ENCODE peak calls at places on chromosomes 3 and 15, in nine cellular contexts. G, V, N, S, M, I, K, L and X are unnamed samples.

GRCh38 chr15:60675763-60676162 is 196.8 kb upstream of the ICE2 start:
- DNase-seq in G (no peak), V (no peak), N (no peak), S (no peak), M (no peak), I (no peak), K (no peak), L (no peak), X (no peak)

GRCh38 chr3:34439796-34440195 is 641.4 kb downstream of the PDCD6IP start:
- DNase-seq in G (no peak), V (no peak), N (no peak), S (no peak), M (no peak), I (no peak), K (no peak), L (no peak), X (no peak)

GRCh38 chr3:62604301-62604700 is 231.0 kb upstream of the FEZF2 start:
- DNase-seq in G (peak), V (peak), N (peak), S (no peak), M (no peak), I (peak), K (peak), L (no peak), X (no peak)

GRCh38 chr3:47009225-47010049 is 30.0 kb downstream of the NBEAL2 start:
- DNase-seq in G (no peak), V (peak), N (peak), S (peak), M (peak), I (peak), K (peak), L (peak), X (no peak)

GRCh38 chr3:191136347-191136746 is 62.7 kb upstream of the OSTN start:
- DNase-seq in G (peak), V (no peak), N (peak), S (no peak), M (no peak), I (peak), K (peak), L (no peak), X (no peak)

GRCh38 chr3:179898024-179898423 is 138.7 kb downstream of the PEX5L start:
- DNase-seq in G (peak), V (peak), N (peak), S (peak), M (no peak), I (peak), K (peak), L (peak), X (no peak)

GRCh38 chr3:136750922-136751258 is 1.3 kb downstream of the STAG1 start:
- DNase-seq in G (no peak), V (peak), N (no peak), S (no peak), M (no peak), I (peak), K (peak), L (no peak), X (no peak)

GRCh38 chr3:190697901-190698300 is 164.6 kb downstream of the GMNC start:
- DNase-seq in G (no peak), V (peak), N (peak), S (no peak), M (no peak), I (peak), K (peak), L (no peak), X (no peak)

GRCh38 chr3:159417761-159418160 is 570.9 kb upstream of the IL12A start:
- DNase-seq in G (no peak), V (peak), N (peak), S (no peak), M (no peak), I (no peak), K (peak), L (no peak), X (no peak)

GRCh38 chr3:189457201-189457607 is 174.0 kb upstream of the TP63 start:
- DNase-seq in G (no peak), V (peak), N (peak), S (no peak), M (no peak), I (no peak), K (peak), L (no peak), X (no peak)

GRCh38 chr15:74540135-74540760 is 772 bp upstream of the ARID3B start:
- DNase-seq in G (no peak), V (peak), N (no peak), S (no peak), M (no peak), I (no peak), K (peak), L (no peak), X (peak)

GRCh38 chr3:130395916-130396315 is 50.4 kb downstream of the COL6A5 start:
- DNase-seq in G (peak), V (peak), N (peak), S (no peak), M (no peak), I (peak), K (peak), L (no peak), X (no peak)

DNA sequence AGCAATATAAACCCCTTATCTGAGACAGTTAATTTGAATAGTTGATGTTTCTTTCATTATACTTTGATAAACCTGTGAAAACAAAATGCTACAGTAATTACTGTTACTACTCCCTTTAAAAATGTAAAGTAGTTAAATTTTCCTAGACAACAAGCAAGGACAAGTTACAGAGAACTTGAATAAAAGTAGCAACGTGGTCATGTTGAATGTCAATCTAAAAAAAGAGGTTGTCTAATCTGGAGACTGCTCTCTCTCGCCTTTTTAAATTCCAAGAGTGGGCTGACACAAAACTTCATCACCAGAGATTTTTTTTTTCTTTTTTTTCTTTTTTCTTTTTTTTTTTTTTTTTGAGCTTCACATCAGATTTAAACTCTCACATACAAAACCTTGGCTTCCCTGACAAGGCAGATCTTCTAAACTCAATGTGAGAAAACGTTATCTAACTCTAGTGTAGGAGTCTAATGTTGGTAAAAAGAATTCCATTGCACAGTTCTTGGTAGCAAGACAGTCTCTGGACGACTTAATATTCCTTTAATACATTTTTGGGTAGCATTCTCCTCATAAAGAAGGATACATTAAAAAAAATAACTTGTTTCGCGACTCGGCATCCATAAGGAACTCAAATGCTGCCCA is 4.1 kb downstream of the FOXP1 start:
- DNase-seq in G (no peak), V (peak), N (peak), S (no peak), M (no peak), I (no peak), K (no peak), L (no peak), X (no peak)
- H3K4me3 ChIP-seq in G (peak), V (peak), N (no peak), S (no peak), M (peak), I (peak), K (no peak), L (no peak), X (peak)

DNA sequence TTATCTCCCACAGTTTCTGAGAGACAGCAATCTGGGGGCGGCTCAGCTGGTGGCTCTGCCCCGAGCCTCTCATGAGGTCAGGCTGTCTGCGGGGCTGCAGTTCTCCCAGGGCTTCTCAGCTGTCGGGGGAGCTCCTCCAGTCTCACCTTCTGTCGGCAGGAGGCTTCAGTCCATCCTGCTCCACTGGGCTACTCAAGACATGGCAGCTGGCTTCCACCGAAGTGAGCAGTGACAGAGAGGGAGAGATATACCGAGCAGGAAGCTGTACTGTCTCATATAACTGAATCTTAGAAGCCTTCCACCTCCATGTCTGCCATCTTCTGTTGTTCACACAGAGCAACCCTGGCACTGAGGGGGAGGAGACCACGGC is 72.7 kb upstream of the ITGA11 start:
- DNase-seq in G (no peak), V (no peak), N (no peak), S (no peak), M (no peak), I (no peak), K (no peak), L (no peak), X (no peak)
- H3K4me3 ChIP-seq in G (no peak), V (no peak), N (no peak), S (no peak), M (no peak), I (no peak), K (no peak), L (no peak), X (no peak)

GRCh38 chr15:44319385-44319784 is 30.9 kb downstream of the GOLM2 start:
- DNase-seq in G (peak), V (no peak), N (no peak), S (no peak), M (no peak), I (no peak), K (no peak), L (no peak), X (no peak)
- H3K4me3 ChIP-seq in G (no peak), V (no peak), N (no peak), S (no peak), M (no peak), I (no peak), K (no peak), L (no peak), X (no peak)

DNA sequence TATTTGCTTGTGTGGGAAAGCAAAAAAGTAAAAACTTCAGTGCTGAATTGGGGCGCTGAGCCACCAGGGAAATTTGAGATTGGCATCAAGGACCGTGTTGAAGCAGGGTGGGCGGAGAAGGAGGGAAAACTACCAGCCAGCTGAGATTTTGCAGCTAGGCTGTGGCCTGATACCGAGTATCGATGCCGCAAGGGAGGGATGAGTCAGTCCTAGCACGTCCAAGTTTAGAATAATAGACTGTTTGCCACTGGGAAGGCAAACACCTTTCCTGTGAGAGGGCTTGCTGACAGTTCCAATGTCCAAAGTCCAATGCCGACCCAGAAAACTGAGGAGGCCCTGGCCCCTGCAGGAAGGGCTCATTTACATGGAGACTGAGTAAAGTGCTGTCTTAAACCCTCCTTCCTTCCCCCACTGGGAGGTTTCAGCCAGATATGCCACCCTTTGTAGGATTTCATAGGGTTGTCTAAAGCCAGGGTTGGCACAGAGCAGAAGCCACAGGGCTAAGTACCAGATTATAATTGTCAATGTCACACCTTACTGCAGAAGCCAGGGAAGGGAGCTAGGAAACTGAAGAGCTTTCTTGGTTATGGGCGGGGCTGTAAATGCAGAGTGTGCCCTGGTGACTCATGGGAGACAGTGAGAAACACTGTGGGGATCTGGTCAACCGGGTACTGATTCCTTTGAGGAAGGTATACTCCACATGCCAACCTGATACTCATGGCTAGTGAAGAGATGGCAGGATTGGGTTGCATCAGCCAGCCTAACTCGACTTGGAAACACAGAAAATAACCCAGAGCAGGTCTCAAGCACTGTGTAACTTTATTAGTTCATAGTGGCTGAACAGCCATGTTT is 28.4 kb upstream of the PIK3CB start:
- DNase-seq in G (peak), V (peak), N (peak), S (no peak), M (peak), I (peak), K (peak), L (peak), X (peak)
- H3K4me3 ChIP-seq in G (peak), V (peak), N (no peak), S (no peak), M (no peak), I (no peak), K (no peak), L (no peak), X (no peak)

GRCh38 chr15:41561104-41561776 is 2.2 kb downstream of the TYRO3 start:
- DNase-seq in G (no peak), V (no peak), N (no peak), S (no peak), M (peak), I (no peak), K (no peak), L (no peak), X (no peak)
- H3K4me3 ChIP-seq in G (no peak), V (no peak), N (no peak), S (no peak), M (no peak), I (no peak), K (no peak), L (no peak), X (no peak)

DNA sequence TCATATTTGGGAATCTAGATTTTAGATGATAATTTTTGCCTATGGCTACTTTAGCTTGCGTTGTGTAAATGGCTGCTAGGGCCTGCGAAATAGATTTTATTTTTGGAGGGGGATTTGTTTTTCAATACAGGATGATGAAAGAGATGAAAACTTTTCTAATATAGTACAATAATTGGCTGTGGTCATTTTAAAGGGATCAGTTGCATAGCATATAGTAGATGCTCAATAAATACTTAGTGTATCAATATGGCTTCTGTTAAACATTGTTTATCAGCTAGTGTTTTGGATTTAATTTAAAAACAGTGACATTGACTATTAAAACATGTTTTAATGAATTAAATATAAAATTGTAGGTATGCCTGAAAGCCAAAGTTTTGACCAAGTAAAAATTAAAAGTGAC is 6.9 kb upstream of the CHD2 start:
- DNase-seq in G (no peak), V (no peak), N (no peak), S (no peak), M (no peak), I (no peak), K (no peak), L (no peak), X (no peak)
- H3K4me3 ChIP-seq in G (no peak), V (no peak), N (no peak), S (no peak), M (no peak), I (no peak), K (no peak), L (no peak), X (no peak)

GRCh38 chr3:192887047-192887446 is 30.6 kb downstream of the MB21D2 start:
- DNase-seq in G (peak), V (peak), N (peak), S (no peak), M (no peak), I (peak), K (peak), L (no peak), X (no peak)
- H3K4me3 ChIP-seq in G (peak), V (peak), N (peak), S (no peak), M (no peak), I (no peak), K (no peak), L (no peak), X (no peak)

DNA sequence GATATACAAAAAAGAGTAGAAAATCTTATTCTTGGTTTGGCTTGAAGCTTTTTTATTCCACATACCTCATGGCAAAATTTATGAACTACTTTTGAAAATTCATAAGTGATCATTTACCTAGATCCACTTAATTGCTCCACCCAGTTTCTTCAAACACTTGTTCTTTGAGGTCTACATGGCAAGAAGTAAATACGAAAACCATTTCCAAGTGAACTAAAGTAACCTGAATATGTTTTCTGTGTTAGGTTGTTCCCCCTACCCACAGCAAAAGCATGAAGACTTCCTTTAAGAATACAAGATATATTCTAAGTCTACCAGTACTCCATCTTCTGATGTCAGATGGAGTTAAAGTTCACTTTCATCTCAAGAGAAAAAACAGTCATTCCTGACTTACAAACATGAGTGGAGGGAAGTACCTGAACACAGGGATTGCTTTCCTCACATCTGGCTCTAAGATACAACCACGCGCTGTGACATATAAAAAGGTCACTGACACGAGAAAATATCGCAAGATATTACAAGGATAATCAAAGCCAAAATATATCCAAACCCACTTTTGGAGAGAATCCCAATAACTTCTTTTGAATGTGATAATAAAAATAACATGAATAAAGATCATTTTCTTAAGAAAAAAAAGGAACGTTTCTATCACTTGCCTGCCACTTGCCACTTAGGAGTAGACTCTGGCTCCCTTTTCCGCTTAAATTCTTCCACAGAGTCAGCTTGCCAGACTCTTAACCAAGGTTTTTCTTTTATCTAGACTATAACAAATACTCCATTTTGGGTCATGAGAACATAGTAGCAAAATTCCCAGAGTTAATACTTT is 424.5 kb downstream of the TIGIT start:
- DNase-seq in G (no peak), V (no peak), N (no peak), S (no peak), M (no peak), I (no peak), K (no peak), L (no peak), X (no peak)
- H3K4me3 ChIP-seq in G (no peak), V (no peak), N (no peak), S (no peak), M (no peak), I (no peak), K (no peak), L (no peak), X (no peak)

GRCh38 chr3:155872904-155873646 is 2.6 kb downstream of the GMPS start:
- DNase-seq in G (no peak), V (no peak), N (no peak), S (no peak), M (no peak), I (no peak), K (no peak), L (no peak), X (no peak)
- H3K4me3 ChIP-seq in G (no peak), V (no peak), N (no peak), S (no peak), M (no peak), I (peak), K (no peak), L (no peak), X (peak)

GRCh38 chr3:78976200-78976599 is 791.6 kb downstream of the ROBO1 start:
- DNase-seq in G (no peak), V (no peak), N (no peak), S (no peak), M (no peak), I (no peak), K (no peak), L (no peak), X (no peak)
- H3K4me3 ChIP-seq in G (no peak), V (no peak), N (no peak), S (no peak), M (no peak), I (no peak), K (no peak), L (no peak), X (no peak)